ENCODE peak calls at places on chromosomes 4 and X, in eight cellular contexts. U is fibroblast of lung; R is A549; O is MM.1S; B is breast epithelium; Q is A673; L is CD8-positive, alpha-beta T cell; X is brain microvascular endothelial cell. T is an unnamed sample.

GRCh38 chr4:123477804-123478209 is 81.2 kb downstream of the SPRY1 start:
- DNase-seq in B (no peak), O (no peak), L (peak), U (peak), X (peak), R (no peak), Q (peak), T (no peak)

GRCh38 chr4:6938758-6939201 is 29.2 kb downstream of the TBC1D14 start:
- DNase-seq in Q (no peak), X (no peak), B (no peak), O (no peak), U (no peak), R (no peak), L (no peak), T (no peak)

GRCh38 chrX:16316336-16316735 is 149.1 kb downstream of the MAGEB17 start:
- DNase-seq in U (no peak), X (no peak), R (no peak), Q (peak), O (no peak), B (no peak), L (no peak), T (no peak)

GRCh38 chrX:109886122-109886761 is 116.7 kb upstream of the TMEM164 start:
- DNase-seq in B (no peak), O (peak), U (peak), R (peak), Q (peak), X (peak), L (peak), T (no peak)

GRCh38 chrX:27590044-27590443 is at the start of gene DCAF8L2:
- DNase-seq in B (no peak), X (no peak), R (no peak), Q (no peak), O (no peak), L (no peak), U (no peak), T (no peak)

GRCh38 chr4:8182858-8183725 is 16.0 kb upstream of the SH3TC1 start:
- DNase-seq in Q (peak), X (peak), U (peak), B (no peak), O (no peak), R (peak), L (no peak), T (no peak)

GRCh38 chr4:52103314-52103713 is 52.2 kb downstream of the SPATA18 start:
- DNase-seq in L (no peak), B (no peak), R (peak), U (peak), Q (peak), X (no peak), O (no peak), T (no peak)

GRCh38 chr4:123299212-123299651 is 97.4 kb upstream of the SPRY1 start:
- DNase-seq in O (no peak), U (peak), X (peak), B (no peak), R (no peak), Q (peak), L (no peak), T (peak)

GRCh38 chr4:57158221-57158620 is 48.0 kb upstream of the IGFBP7 start:
- DNase-seq in O (no peak), R (peak), X (no peak), L (no peak), Q (no peak), B (no peak), U (peak), T (no peak)

GRCh38 chr4:4519296-4519898 is 22.5 kb downstream of the STX18 start:
- DNase-seq in Q (peak), X (no peak), B (no peak), R (peak), U (peak), O (no peak), L (no peak), T (no peak)

GRCh38 chrX:72238721-72239475 is at the start of gene ERCC6L:
- DNase-seq in O (peak), L (peak), Q (peak), R (peak), B (peak), X (peak), U (peak), T (peak)

GRCh38 chr4:43337707-43338106 is 445.2 kb downstream of the GRXCR1 start:
- DNase-seq in Q (no peak), O (no peak), R (no peak), B (no peak), X (no peak), U (peak), L (no peak), T (no peak)

GRCh38 chr4:109294006-109294405 is 8.5 kb downstream of the COL25A1 start:
- DNase-seq in R (peak), X (no peak), O (peak), U (no peak), B (no peak), L (no peak), Q (peak), T (no peak)

GRCh38 chr4:28254003-28254402 is 1393.4 kb downstream of the STIM2 start:
- DNase-seq in Q (no peak), X (no peak), U (no peak), R (no peak), L (no peak), O (no peak), B (no peak), T (no peak)

GRCh38 chr4:168731006-168731636 is 234.3 kb downstream of the PALLD start:
- DNase-seq in U (peak), B (no peak), R (no peak), Q (no peak), O (no peak), X (peak), L (no peak), T (no peak)

GRCh38 chr4:7431696-7432530 is 2.8 kb downstream of the PSAPL1 start:
- DNase-seq in X (no peak), L (no peak), O (no peak), B (no peak), Q (no peak), R (peak), U (no peak), T (no peak)

GRCh38 chrX:119614776-119615175 is 8.6 kb upstream of the NKRF start:
- DNase-seq in R (no peak), X (no peak), U (no peak), Q (no peak), B (no peak), L (no peak), O (no peak), T (no peak)

GRCh38 chr4:2261110-2261852 is 628 bp downstream of the MXD4 start:
- DNase-seq in L (peak), O (peak), Q (peak), B (peak), R (peak), U (peak), X (no peak), T (no peak)

GRCh38 chrX:155218777-155219176 is 2.5 kb downstream of the VBP1 start:
- DNase-seq in R (no peak), L (no peak), B (no peak), U (no peak), O (no peak), Q (no peak), X (no peak), T (no peak)

GRCh38 chr4:125125256-125125655 is 189.5 kb upstream of the FAT4 start:
- DNase-seq in U (no peak), Q (no peak), X (no peak), O (no peak), R (no peak), B (no peak), L (no peak), T (no peak)
- H3K4me3 ChIP-seq in U (no peak), Q (no peak), X (no peak), O (no peak), R (no peak), B (no peak), L (no peak), T (no peak)

GRCh38 chrX:151773434-151773833 is 38.9 kb downstream of the CNGA2 start:
- DNase-seq in R (no peak), L (no peak), Q (no peak), B (no peak), U (no peak), X (no peak), O (no peak), T (no peak)
- TF ChIP-seq CTCF in R (no peak), L (no peak), Q (no peak), B (no peak), U (no peak), X (no peak), O (no peak), T (no peak)

DNA sequence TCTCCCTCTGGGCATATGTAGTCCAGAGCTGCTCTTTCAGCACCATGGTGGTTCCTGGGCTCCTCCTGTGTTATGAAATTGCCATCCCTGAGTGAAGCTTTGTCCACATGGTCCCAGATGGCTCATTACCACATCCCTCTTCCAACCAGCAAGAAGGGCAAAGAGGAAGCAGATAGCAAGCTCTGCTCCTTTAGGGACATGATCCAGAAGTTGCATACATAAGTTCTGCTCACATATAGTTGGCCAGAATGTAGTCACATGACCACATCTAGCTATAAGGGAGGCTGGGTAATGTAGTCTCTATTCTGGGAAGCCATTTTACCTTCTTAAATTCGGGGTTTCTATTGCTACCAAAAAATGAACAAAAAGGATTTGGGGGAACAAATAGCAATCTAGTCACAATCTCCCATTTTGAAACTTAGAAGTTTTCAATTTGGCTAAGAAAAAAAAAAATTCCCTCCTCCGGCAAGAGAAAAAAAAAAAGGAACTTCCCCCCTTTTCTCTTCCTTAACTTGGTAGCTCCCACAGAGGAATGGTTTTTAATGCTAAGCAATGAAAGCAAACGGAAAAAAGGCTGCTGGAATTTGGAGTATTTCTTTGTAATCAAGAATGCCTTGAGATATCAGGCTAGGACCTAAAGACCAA is 88.2 kb upstream of the USP9X start:
- DNase-seq in R (peak), B (no peak), X (peak), U (peak), L (no peak), Q (peak), O (no peak), T (peak)
- H3K4me3 ChIP-seq in R (no peak), B (no peak), X (no peak), U (no peak), L (no peak), Q (peak), O (no peak), T (no peak)

DNA sequence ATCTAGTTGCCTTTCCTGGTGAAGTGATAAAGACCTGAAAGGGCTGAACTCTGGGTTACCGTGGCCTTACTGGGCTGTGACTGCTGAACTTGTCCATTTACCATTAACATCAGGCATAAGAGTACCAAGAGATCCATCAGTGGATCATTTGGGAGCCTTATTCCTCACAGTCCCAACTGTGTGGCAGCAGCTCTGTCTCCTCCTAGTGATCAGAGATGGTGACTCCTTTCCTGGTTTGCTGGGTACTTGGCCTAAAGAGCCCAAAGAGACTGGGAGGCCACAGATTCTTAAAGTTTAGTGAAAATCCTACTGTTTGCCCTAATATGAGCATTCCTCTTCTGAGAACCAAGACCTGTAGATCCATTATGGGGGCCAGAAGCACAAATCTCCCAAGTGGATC is 56.3 kb upstream of the ATP6AP2 start:
- DNase-seq in Q (no peak), O (no peak), B (no peak), X (no peak), L (no peak), U (no peak), R (no peak), T (no peak)
- TF ChIP-seq CTCF in Q (peak), O (no peak), B (no peak), X (peak), L (no peak), U (no peak), R (no peak), T (no peak)

DNA sequence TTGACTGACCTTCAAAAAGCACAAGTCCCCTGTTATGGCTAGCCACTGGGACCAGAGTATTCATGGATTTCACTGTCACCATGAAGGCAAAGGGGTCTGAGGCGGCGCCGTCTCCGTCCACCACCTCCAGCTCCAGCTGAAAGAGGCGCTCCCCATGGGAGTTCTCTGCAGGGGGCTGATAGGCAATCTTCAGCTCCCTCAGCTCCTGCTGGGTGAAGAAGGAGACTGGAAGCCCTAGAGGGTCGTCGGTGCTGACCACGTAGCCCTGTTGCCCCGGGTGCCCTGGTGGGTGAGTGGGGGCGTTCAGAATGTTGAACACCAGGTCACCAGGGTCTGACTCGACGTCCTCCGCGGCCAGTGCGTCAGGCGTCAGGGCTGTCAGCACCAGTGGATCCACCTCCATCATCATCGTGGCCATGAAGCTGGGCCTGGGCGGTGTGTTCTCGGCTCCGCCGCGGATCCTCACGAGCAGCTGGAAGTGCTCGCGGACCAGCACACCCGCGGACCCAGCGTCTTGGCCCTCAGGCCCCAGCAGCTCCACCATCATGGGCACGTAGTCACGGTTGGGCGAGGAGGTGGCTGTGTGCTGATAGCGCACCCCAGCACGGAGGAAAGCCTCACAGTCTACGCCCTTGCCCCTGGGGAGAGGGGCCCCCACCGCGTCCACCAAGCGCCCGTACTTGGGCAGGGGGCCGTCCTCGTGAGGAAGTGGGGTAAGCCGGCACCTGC is 980 bp downstream of the FREM3 start:
- DNase-seq in O (no peak), R (no peak), L (no peak), X (no peak), B (no peak), Q (no peak), U (no peak), T (no peak)
- H3K4me3 ChIP-seq in O (no peak), R (no peak), L (no peak), X (no peak), B (peak), Q (peak), U (no peak), T (peak)